ENCODE peak calls at places on chromosomes 13 and 19, in ten cellular contexts. X, E, K, D, A, B, R, W, C and Z are unnamed samples.

GRCh38 chr19:56350416-56351045 is 35.9 kb upstream of the ZSCAN5A start:
- DNase-seq in E (peak; percentile 45), D (peak; percentile 57), W (peak; percentile 12), R (peak; percentile 1), A (no peak), C (peak; percentile 19), B (peak; percentile 33), K (peak; percentile 39), X (peak; percentile 22), Z (peak; percentile 55)

GRCh38 chr19:16814526-16815100 is 14.6 kb upstream of the SIN3B start:
- DNase-seq in W (no peak), A (no peak), C (no peak), R (no peak), D (no peak), X (no peak), K (no peak), B (no peak), E (no peak), Z (no peak)

GRCh38 chr13:47890146-47890814 is 110.8 kb downstream of the SUCLA2 start:
- DNase-seq in B (no peak), W (peak; percentile 12), C (no peak), A (no peak), K (no peak), D (no peak), R (no peak), E (no peak), X (no peak), Z (no peak)

GRCh38 chr13:47109028-47109427 is 212.2 kb upstream of the HTR2A start:
- DNase-seq in C (no peak), E (no peak), K (no peak), W (no peak), A (no peak), D (no peak), B (no peak), X (no peak), R (no peak), Z (no peak)

GRCh38 chr19:4914736-4915501 is 5.6 kb downstream of the UHRF1 start:
- DNase-seq in B (no peak), X (peak; percentile 59), C (peak; percentile 36), D (no peak), E (peak; percentile 38), W (peak; percentile 82), A (no peak), R (no peak), K (no peak), Z (no peak)

GRCh38 chr13:44906758-44907157 is 82.5 kb downstream of the NUFIP1 start:
- DNase-seq in E (no peak), B (no peak), K (no peak), R (peak; percentile 35), W (peak; percentile 83), C (no peak), X (no peak), A (peak; percentile 59), D (peak; percentile 62), Z (no peak)

GRCh38 chr13:109781384-109782065 is 4.9 kb downstream of the IRS2 start:
- DNase-seq in W (no peak), B (no peak), X (no peak), E (no peak), A (no peak), C (no peak), K (peak; percentile 39), D (no peak), R (no peak), Z (no peak)

GRCh38 chr13:40668335-40668734 is 1.9 kb upstream of the FOXO1 start:
- DNase-seq in B (peak; percentile 59), X (no peak), A (no peak), E (no peak), W (no peak), C (no peak), D (peak; percentile 54), K (peak; percentile 61), R (no peak), Z (peak; percentile 66)

GRCh38 chr19:2668188-2668763 is 34.2 kb downstream of the GNG7 start:
- DNase-seq in B (no peak), W (no peak), X (no peak), C (no peak), K (no peak), R (no peak), E (no peak), A (no peak), D (no peak), Z (no peak)

GRCh38 chr13:99374994-99375805 is 68.0 kb upstream of the GPR183 start:
- DNase-seq in K (no peak), C (no peak), D (no peak), E (no peak), W (no peak), B (no peak), A (no peak), X (no peak), R (no peak), Z (no peak)

GRCh38 chr13:27691207-27691606 is 69.5 kb downstream of the POLR1D start:
- DNase-seq in E (no peak), D (no peak), W (no peak), R (no peak), B (no peak), C (no peak), A (no peak), K (no peak), X (no peak), Z (no peak)